ENCODE peak calls at places on chromosomes 5 and 9, in seven cellular contexts. Q, R, D, G, B, M and P are unnamed samples.
A peak's percentile ranks its signal among the peaks of the same experiment; 100 is the strongest.

GRCh38 chr9:2087500-2088313 is 72.6 kb downstream of the SMARCA2 start:
- DNase-seq in Q (peak; percentile 59), R (no peak), D (peak; percentile 12), G (no peak), B (peak; percentile 25), M (no peak), P (no peak)

GRCh38 chr5:30325795-30326194 is 867.7 kb upstream of the CDH6 start:
- DNase-seq in Q (no peak), R (no peak), D (no peak), G (no peak), B (no peak), M (no peak), P (no peak)

GRCh38 chr9:22044583-22044982 is 35.5 kb upstream of the CDKN2B start:
- DNase-seq in Q (peak; percentile 89), R (no peak), D (no peak), G (no peak), B (no peak), M (no peak), P (no peak)

GRCh38 chr9:135661801-135662560 is 1.1 kb upstream of the LCN9 start:
- DNase-seq in Q (peak; percentile 5), R (no peak), D (no peak), G (no peak), B (no peak), M (no peak), P (no peak)

GRCh38 chr5:78360674-78361225 is 333 bp downstream of the SCAMP1 start:
- DNase-seq in Q (no peak), R (peak; percentile 64), D (peak; percentile 62), G (peak; percentile 68), B (peak; percentile 44), M (peak; percentile 76), P (peak; percentile 77)

GRCh38 chr5:57417981-57418380 is 64.6 kb downstream of the ACTBL2 start:
- DNase-seq in Q (no peak), R (no peak), D (no peak), G (no peak), B (no peak), M (no peak), P (no peak)

GRCh38 chr5:142097681-142098080 is 10.9 kb upstream of the NDFIP1 start:
- DNase-seq in Q (no peak), R (no peak), D (no peak), G (no peak), B (no peak), M (no peak), P (no peak)

GRCh38 chr9:85483214-85483613 is 258.5 kb downstream of the AGTPBP1 start:
- DNase-seq in Q (no peak), R (no peak), D (no peak), G (no peak), B (no peak), M (no peak), P (no peak)

GRCh38 chr9:136665704-136666363 is 3.1 kb downstream of the EGFL7 start:
- DNase-seq in Q (no peak), R (peak; percentile 19), D (peak; percentile 47), G (no peak), B (no peak), M (peak; percentile 66), P (no peak)

GRCh38 chr5:83000922-83001321 is 76.3 kb downstream of the TMEM167A start:
- DNase-seq in Q (no peak), R (no peak), D (no peak), G (no peak), B (no peak), M (no peak), P (no peak)

GRCh38 chr9:94979904-94980507 is 253.5 kb downstream of the AOPEP start:
- DNase-seq in Q (no peak), R (no peak), D (no peak), G (no peak), B (no peak), M (no peak), P (no peak)

GRCh38 chr5:89686081-89686765 is 723.3 kb downstream of the CETN3 start:
- DNase-seq in Q (peak; percentile 10), R (no peak), D (no peak), G (no peak), B (no peak), M (no peak), P (no peak)

GRCh38 chr9:123687246-123687721 is 242.6 kb downstream of the DENND1A start:
- DNase-seq in Q (no peak), R (no peak), D (no peak), G (no peak), B (no peak), M (no peak), P (no peak)

GRCh38 chr9:94174164-94174563 is 84.9 kb upstream of the ZNF169 start:
- DNase-seq in Q (no peak), R (no peak), D (no peak), G (no peak), B (no peak), M (no peak), P (no peak)

GRCh38 chr5:14748180-14748900 is 83.8 kb downstream of the OTULIN start:
- DNase-seq in Q (no peak), R (no peak), D (no peak), G (no peak), B (no peak), M (no peak), P (no peak)

GRCh38 chr9:131449276-131449675 is 53.4 kb upstream of the POMT1 start:
- DNase-seq in Q (no peak), R (no peak), D (no peak), G (no peak), B (no peak), M (no peak), P (no peak)

GRCh38 chr5:73801736-73802135 is 175.7 kb downstream of the ARHGEF28 start:
- DNase-seq in Q (no peak), R (no peak), D (no peak), G (no peak), B (no peak), M (no peak), P (no peak)

GRCh38 chr5:74017112-74017511 is 391.1 kb downstream of the ARHGEF28 start:
- DNase-seq in Q (no peak), R (no peak), D (no peak), G (no peak), B (no peak), M (no peak), P (no peak)

GRCh38 chr9:36188212-36188611 is 2.5 kb upstream of the CLTA start:
- DNase-seq in Q (no peak), R (no peak), D (no peak), G (no peak), B (no peak), M (no peak), P (no peak)

GRCh38 chr9:98215821-98216220 is 23.4 kb upstream of the CORO2A start:
- DNase-seq in Q (peak; percentile 38), R (peak; percentile 33), D (no peak), G (no peak), B (no peak), M (no peak), P (peak; percentile 37)

GRCh38 chr5:176653401-176653800 is 6.1 kb downstream of the TSPAN17 start:
- DNase-seq in Q (no peak), R (no peak), D (no peak), G (no peak), B (no peak), M (no peak), P (no peak)

GRCh38 chr9:37345038-37345437 is 77.5 kb upstream of the GRHPR start:
- DNase-seq in Q (no peak), R (no peak), D (no peak), G (no peak), B (no peak), M (no peak), P (no peak)

GRCh38 chr9:10614201-10614870 is 1.5 kb upstream of the PTPRD start:
- DNase-seq in Q (no peak), R (no peak), D (no peak), G (no peak), B (no peak), M (no peak), P (no peak)

GRCh38 chr9:94656976-94657375 is 17.7 kb upstream of the FBP1 start:
- DNase-seq in Q (no peak), R (no peak), D (no peak), G (no peak), B (no peak), M (no peak), P (no peak)

GRCh38 chr9:69885474-69885929 is 64.9 kb downstream of the CFAP95 start:
- DNase-seq in Q (peak; percentile 52), R (no peak), D (no peak), G (no peak), B (no peak), M (no peak), P (peak; percentile 21)

GRCh38 chr9:93326654-93327053 is 124.8 kb upstream of the FAM120A start:
- DNase-seq in Q (no peak), R (no peak), D (no peak), G (no peak), B (no peak), M (no peak), P (no peak)